ENCODE peak calls at places on chromosomes 4 and X, in five cellular contexts. C is spleen, U is psoas muscle, X is mammary epithelial cell, Q is adrenal gland. F is an unnamed sample.

GRCh38 chrX:64198046-64198445 is 7.5 kb downstream of the AMER1 start:
- DNase-seq in C (no peak), U (no peak), X (no peak), Q (no peak), F (no peak)

GRCh38 chr4:154503598-154503997 is 12.0 kb upstream of the DCHS2 start:
- DNase-seq in C (no peak), U (no peak), X (peak; percentile 28), Q (no peak), F (no peak)

GRCh38 chr4:8607603-8608481 is 15.3 kb downstream of the CPZ start:
- DNase-seq in C (peak; percentile 84), U (no peak), X (no peak), Q (peak; percentile 29), F (no peak)

GRCh38 chr4:7807351-7807921 is 132.2 kb downstream of the AFAP1 start:
- DNase-seq in C (peak; percentile 41), U (no peak), X (no peak), Q (no peak), F (no peak)

GRCh38 chr4:100016191-100016590 is 66.1 kb upstream of the H2AZ1 start:
- DNase-seq in C (no peak), U (no peak), X (no peak), Q (no peak), F (no peak)

GRCh38 chr4:88659890-88660208 is 37.8 kb downstream of the NAP1L5 start:
- DNase-seq in C (no peak), U (no peak), X (no peak), Q (no peak), F (no peak)

GRCh38 chr4:182643801-182644311 is 273.3 kb downstream of the DCTD start:
- DNase-seq in C (no peak), U (no peak), X (no peak), Q (no peak), F (no peak)

GRCh38 chr4:15150636-15151432 is 148.6 kb downstream of the CPEB2 start:
- DNase-seq in C (no peak), U (no peak), X (no peak), Q (no peak), F (no peak)

GRCh38 chr4:102614801-102615200 is 113.6 kb downstream of the NFKB1 start:
- DNase-seq in C (peak; percentile 84), U (no peak), X (no peak), Q (no peak), F (no peak)

GRCh38 chr4:123443401-123444297 is 47.1 kb downstream of the SPRY1 start:
- DNase-seq in C (no peak), U (no peak), X (no peak), Q (no peak), F (no peak)

GRCh38 chr4:24805566-24805965 is 10.2 kb downstream of the SOD3 start:
- DNase-seq in C (no peak), U (no peak), X (no peak), Q (no peak), F (no peak)

GRCh38 chr4:2803624-2804448 is 11.0 kb downstream of the SH3BP2 start:
- DNase-seq in C (peak; percentile 75), U (peak; percentile 68), X (no peak), Q (no peak), F (peak; percentile 31)

GRCh38 chr4:6969826-6970800 is 60.5 kb downstream of the TBC1D14 start:
- DNase-seq in C (peak; percentile 75), U (no peak), X (no peak), Q (no peak), F (no peak)

DNA sequence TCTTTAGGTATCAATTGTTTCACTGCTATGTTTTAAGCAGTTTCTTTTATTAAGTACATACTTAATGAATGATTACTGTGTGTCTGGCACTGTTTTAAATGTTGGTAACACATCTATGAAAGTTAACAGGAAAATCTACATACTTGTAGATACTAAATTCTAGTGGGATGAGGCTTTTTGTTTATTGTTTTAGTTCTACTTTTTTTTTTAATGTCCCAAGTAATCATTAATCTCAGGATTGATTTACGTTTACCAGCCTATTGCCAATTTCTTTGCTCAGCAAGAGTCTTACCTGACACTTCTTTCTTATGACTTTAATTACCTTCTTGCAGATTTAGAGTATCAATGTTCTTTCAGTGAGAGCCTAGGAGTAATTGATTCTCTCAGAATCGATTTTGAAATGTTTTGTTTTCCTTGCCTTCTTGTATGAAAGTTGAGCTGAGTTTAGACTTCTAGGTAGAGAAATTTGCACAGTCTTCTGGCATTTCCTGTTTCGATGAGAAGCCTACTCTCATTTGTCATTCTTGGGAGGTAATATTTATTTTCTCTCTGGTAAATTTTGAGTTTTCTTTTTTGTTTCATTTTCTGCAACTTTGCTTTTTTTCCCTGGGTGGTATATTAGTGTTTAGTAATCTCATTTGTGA is 235.2 kb upstream of the ANKRD50 start:
- DNase-seq in C (no peak), U (no peak), X (no peak), Q (no peak), F (no peak)
- H3K27ac ChIP-seq in C (no peak overlapping the region), U (no peak overlapping the region), X (no peak overlapping the region), Q (no peak overlapping the region), F (peak overlapping the region; percentile 18)

GRCh38 chr4:113080624-113081023 is 31.2 kb downstream of the ANK2 start:
- DNase-seq in C (no peak), U (no peak), X (no peak), Q (no peak), F (no peak)
- H3K27ac ChIP-seq in C (no peak overlapping the region), U (no peak overlapping the region), X (no peak overlapping the region), Q (no peak overlapping the region), F (no peak overlapping the region)

GRCh38 chrX:107743995-107744394 is 31.6 kb downstream of the TSC22D3 start:
- DNase-seq in C (no peak), U (no peak), X (no peak), Q (no peak), F (no peak)
- H3K27ac ChIP-seq in C (no peak overlapping the region), U (peak overlapping the region; percentile 88), X (no peak overlapping the region), Q (peak overlapping the region; percentile 86), F (no peak overlapping the region)

GRCh38 chrX:120309873-120310730 is 1.2 kb downstream of the TMEM255A start:
- DNase-seq in C (no peak), U (no peak), X (no peak), Q (peak; percentile 23), F (no peak)
- H3K27ac ChIP-seq in C (no peak overlapping the region), U (no peak overlapping the region), X (no peak overlapping the region), Q (no peak overlapping the region), F (no peak overlapping the region)

GRCh38 chrX:152892499-152892898 is 5.4 kb upstream of the ZNF185 start:
- DNase-seq in C (no peak), U (no peak), X (no peak), Q (no peak), F (no peak)

GRCh38 chrX:152895724-152896420 is 2.0 kb upstream of the ZNF185 start:
- DNase-seq in C (peak; percentile 71), U (no peak), X (peak; percentile 77), Q (no peak), F (peak; percentile 73)

GRCh38 chrX:152895121-152895520 is 2.7 kb upstream of the ZNF185 start:
- DNase-seq in C (peak; percentile 54), U (no peak), X (no peak), Q (no peak), F (no peak)

GRCh38 chrX:152892999-152893605 is 4.8 kb upstream of the ZNF185 start:
- DNase-seq in C (peak; percentile 61), U (no peak), X (no peak), Q (no peak), F (no peak)

GRCh38 chrX:152893631-152894610 is 3.9 kb upstream of the ZNF185 start:
- DNase-seq in C (peak; percentile 56), U (no peak), X (no peak), Q (no peak), F (no peak)
- H3K27ac ChIP-seq in C (no peak overlapping the region), U (no peak overlapping the region), X (no peak overlapping the region), Q (no peak overlapping the region), F (peak overlapping the region; percentile 95)

GRCh38 chr4:168655182-168655581 is 158.3 kb downstream of the PALLD start:
- DNase-seq in C (no peak), U (no peak), X (peak; percentile 35), Q (no peak), F (no peak)
- H3K27ac ChIP-seq in C (no peak overlapping the region), U (peak overlapping the region; percentile 44), X (peak overlapping the region; percentile 78), Q (no peak overlapping the region), F (peak overlapping the region; percentile 66)

GRCh38 chr4:81724925-81725329 is 253.2 kb upstream of the RASGEF1B start:
- DNase-seq in C (peak; percentile 76), U (peak; percentile 69), X (peak; percentile 57), Q (peak; percentile 51), F (peak; percentile 8)

GRCh38 chr4:81722229-81722900 is 250.7 kb upstream of the RASGEF1B start:
- DNase-seq in C (no peak), U (no peak), X (no peak), Q (no peak), F (no peak)

GRCh38 chr4:81723927-81724587 is 252.3 kb upstream of the RASGEF1B start:
- DNase-seq in C (no peak), U (no peak), X (peak; percentile 27), Q (no peak), F (no peak)

DNA sequence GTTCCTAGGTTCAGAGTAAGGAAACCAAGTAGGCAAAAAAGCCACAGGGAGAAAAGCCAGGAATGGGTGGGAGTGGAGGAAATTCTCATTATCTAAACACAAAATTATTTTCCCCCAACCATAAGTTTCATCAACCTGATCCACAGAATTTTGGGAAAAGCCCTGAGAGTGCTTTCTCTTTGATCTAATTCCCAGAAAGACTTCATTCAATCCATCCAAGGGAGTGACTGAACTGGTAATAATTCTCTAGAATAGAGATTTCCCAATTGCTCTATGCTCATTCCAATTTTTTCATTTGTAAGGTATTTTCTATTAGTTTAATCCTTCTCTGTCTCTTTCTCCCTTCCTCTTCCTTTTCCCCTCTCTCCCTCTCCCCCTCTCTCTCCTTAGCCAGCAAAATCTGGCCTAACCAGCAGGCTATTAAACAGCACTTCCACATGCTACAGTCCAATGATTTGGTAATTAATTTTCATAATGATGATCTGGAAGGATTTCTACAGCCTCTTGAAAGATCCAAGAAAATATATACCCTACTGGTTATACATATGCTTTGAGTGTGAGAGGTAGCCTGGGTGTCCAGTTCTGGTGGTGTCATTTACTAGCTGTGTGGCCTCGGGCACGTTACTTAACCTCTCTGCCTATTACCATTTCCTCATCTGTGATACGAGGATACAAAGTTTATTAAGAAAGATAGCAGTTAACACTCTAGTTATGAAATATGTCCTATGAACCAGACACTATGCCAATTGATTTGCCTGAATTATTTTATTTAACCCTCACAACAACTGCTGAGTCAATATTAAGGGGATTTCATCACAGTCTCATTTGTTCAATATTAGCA is 251.6 kb upstream of the RASGEF1B start:
- DNase-seq in C (no peak), U (no peak), X (no peak), Q (no peak), F (no peak)
- H3K27ac ChIP-seq in C (no peak overlapping the region), U (no peak overlapping the region), X (no peak overlapping the region), Q (no peak overlapping the region), F (no peak overlapping the region)

GRCh38 chr4:4651811-4652609 is 110.2 kb upstream of the STX18 start:
- DNase-seq in C (no peak), U (no peak), X (no peak), Q (no peak), F (no peak)
- H3K27ac ChIP-seq in C (no peak overlapping the region), U (no peak overlapping the region), X (no peak overlapping the region), Q (no peak overlapping the region), F (no peak overlapping the region)

GRCh38 chrX:2514131-2514530 is 13.4 kb upstream of the DHRSX start:
- DNase-seq in C (peak; percentile 68), U (no peak), X (no peak), Q (no peak), F (no peak)
- H3K27ac ChIP-seq in C (no peak overlapping the region), U (no peak overlapping the region), X (no peak overlapping the region), Q (no peak overlapping the region), F (no peak overlapping the region)

GRCh38 chr4:87026795-87027495 is 92.1 kb downstream of the AFF1 start:
- DNase-seq in C (no peak), U (no peak), X (no peak), Q (no peak), F (no peak)
- H3K27ac ChIP-seq in C (peak overlapping the region; percentile 74), U (peak overlapping the region; percentile 91), X (no peak overlapping the region), Q (no peak overlapping the region), F (no peak overlapping the region)